ENCODE peak calls at places on chromosomes 11 and 22, in seven cellular contexts. H is kidney, V is Peyer's patch, C is colonic mucosa, F is right lobe of liver, U is lung, Y is PC-9. T is an unnamed sample. For H3K9me3, the result is how much of the 10 kb centered on the place peaks cover.

GRCh38 chr11:2748061-2748813 is 48.4 kb upstream of the KCNQ1OT1 start:
- DNase-seq in H (peak), V (no peak), C (no peak), F (no peak), U (no peak), Y (no peak), T (no peak)

GRCh38 chr11:115653926-115654325 is 149.7 kb upstream of the CADM1 start:
- DNase-seq in H (no peak), V (no peak), C (peak), F (no peak), U (no peak), Y (no peak), T (no peak)

GRCh38 chr11:94193288-94193687 is 64.6 kb downstream of the PANX1 start:
- DNase-seq in H (no peak), V (no peak), C (no peak), F (no peak), U (no peak), Y (peak), T (no peak)

GRCh38 chr22:41876275-41876674 is 38.6 kb downstream of the SHISA8 start:
- DNase-seq in H (no peak), V (no peak), C (no peak), F (no peak), U (no peak), Y (no peak), T (no peak)

GRCh38 chr11:108624196-108624925 is 30.8 kb upstream of the EXPH5 start:
- DNase-seq in H (no peak), V (no peak), C (peak), F (no peak), U (no peak), Y (no peak), T (no peak)

GRCh38 chr22:25176175-25176574 is 23.5 kb upstream of the CRYBB3 start:
- DNase-seq in H (no peak), V (no peak), C (no peak), F (no peak), U (no peak), Y (no peak), T (no peak)

GRCh38 chr11:32154275-32154674 is 63.4 kb downstream of the RCN1 start:
- DNase-seq in H (no peak), V (no peak), C (no peak), F (no peak), U (no peak), Y (no peak), T (no peak)

GRCh38 chr11:2911088-2912037 is 17.9 kb downstream of the PHLDA2 start:
- DNase-seq in H (no peak), V (peak), C (no peak), F (no peak), U (no peak), Y (peak), T (no peak)

GRCh38 chr11:16857186-16857585 is 118.7 kb downstream of the C11orf58 start:
- DNase-seq in H (no peak), V (no peak), C (no peak), F (no peak), U (no peak), Y (no peak), T (no peak)

GRCh38 chr11:7665473-7666291 is 7.6 kb downstream of the CYB5R2 start:
- DNase-seq in H (peak), V (peak), C (peak), F (peak), U (peak), Y (peak), T (peak)

GRCh38 chr11:93741882-93742226 is 382 bp downstream of the C11orf54 start:
- DNase-seq in H (no peak), V (no peak), C (peak), F (peak), U (peak), Y (peak), T (no peak)

GRCh38 chr11:45885274-45885920 is at the start of gene MAPK8IP1:
- DNase-seq in H (peak), V (peak), C (peak), F (peak), U (peak), Y (peak), T (peak)

GRCh38 chr11:6841694-6842093 is 3.8 kb upstream of the OR10A5 start:
- DNase-seq in H (no peak), V (no peak), C (no peak), F (no peak), U (no peak), Y (no peak), T (no peak)

GRCh38 chr11:120336641-120337132 is 474 bp downstream of the ARHGEF12 start:
- DNase-seq in H (no peak), V (no peak), C (peak), F (peak), U (peak), Y (no peak), T (peak)

GRCh38 chr22:46803031-46803880 is 40.8 kb downstream of the TBC1D22A start:
- DNase-seq in H (peak), V (peak), C (peak), F (peak), U (peak), Y (peak), T (peak)

GRCh38 chr11:69220581-69221051 is 64.9 kb downstream of the SMIM38 start:
- DNase-seq in H (no peak), V (no peak), C (no peak), F (peak), U (no peak), Y (no peak), T (no peak)

GRCh38 chr11:1736447-1736992 is 13.9 kb downstream of the IFITM10 start:
- DNase-seq in H (no peak), V (no peak), C (no peak), F (no peak), U (no peak), Y (no peak), T (no peak)

GRCh38 chr11:44112083-44112865 is 16.8 kb downstream of the EXT2 start:
- DNase-seq in H (no peak), V (no peak), C (no peak), F (no peak), U (no peak), Y (no peak), T (no peak)

GRCh38 chr22:27820896-27821866 is 19.6 kb upstream of the MN1 start:
- DNase-seq in H (no peak), V (no peak), C (no peak), F (no peak), U (no peak), Y (no peak), T (no peak)

GRCh38 chr11:123360267-123360936 is 69.7 kb upstream of the GRAMD1B start:
- DNase-seq in H (no peak), V (no peak), C (no peak), F (no peak), U (no peak), Y (no peak), T (no peak)

GRCh38 chr22:45218974-45219373 is 21.7 kb downstream of the KIAA0930 start:
- DNase-seq in H (no peak), V (no peak), C (no peak), F (no peak), U (no peak), Y (no peak), T (peak)

GRCh38 chr22:49328076-49328475 is 499.6 kb downstream of the BRD1 start:
- DNase-seq in H (peak), V (no peak), C (no peak), F (no peak), U (no peak), Y (no peak), T (no peak)
- H3K9me3 ChIP-seq in H (under half), V (under half), C (under half), F (under half), U (under half), Y (under half), T (under half)

GRCh38 chr22:48091656-48092223 is 1329.3 kb downstream of the TBC1D22A start:
- DNase-seq in H (no peak), V (no peak), C (no peak), F (peak), U (no peak), Y (no peak), T (no peak)

GRCh38 chr22:48089601-48090331 is 1327.3 kb downstream of the TBC1D22A start:
- DNase-seq in H (peak), V (peak), C (peak), F (peak), U (no peak), Y (no peak), T (no peak)

GRCh38 chr22:48091060-48091650 is 1328.7 kb downstream of the TBC1D22A start:
- DNase-seq in H (no peak), V (peak), C (no peak), F (peak), U (no peak), Y (no peak), T (no peak)

GRCh38 chr22:48088926-48089536 is 1326.6 kb downstream of the TBC1D22A start:
- DNase-seq in H (no peak), V (no peak), C (no peak), F (peak), U (no peak), Y (no peak), T (no peak)

GRCh38 chr22:48090332-48090672 is 1327.9 kb downstream of the TBC1D22A start:
- DNase-seq in H (no peak), V (peak), C (no peak), F (no peak), U (no peak), Y (no peak), T (no peak)
- H3K4me3 ChIP-seq in H (peak), V (no peak), C (no peak), F (no peak), U (no peak), Y (no peak), T (peak)

GRCh38 chr11:124643042-124643604 is 20.5 kb downstream of the TBRG1 start:
- DNase-seq in H (no peak), V (no peak), C (no peak), F (no peak), U (no peak), Y (no peak), T (no peak)
- H3K9me3 ChIP-seq in H (under half), V (under half), C (under half), F (under half), U (under half), Y (under half), T (under half)

GRCh38 chr11:64038500-64038899 is 2.8 kb downstream of the FLRT1 start:
- DNase-seq in H (no peak), V (no peak), C (no peak), F (no peak), U (no peak), Y (no peak), T (no peak)

GRCh38 chr11:64035581-64035980 is at the start of gene FLRT1:
- DNase-seq in H (no peak), V (no peak), C (no peak), F (no peak), U (no peak), Y (no peak), T (no peak)

GRCh38 chr11:64039012-64039665 is 3.4 kb downstream of the FLRT1 start:
- DNase-seq in H (no peak), V (no peak), C (no peak), F (no peak), U (no peak), Y (no peak), T (no peak)

GRCh38 chr11:64036081-64037026 is 623 bp downstream of the FLRT1 start:
- DNase-seq in H (no peak), V (no peak), C (no peak), F (no peak), U (no peak), Y (no peak), T (no peak)

GRCh38 chr11:64037027-64037633 is 1.4 kb downstream of the FLRT1 start:
- DNase-seq in H (no peak), V (no peak), C (no peak), F (no peak), U (no peak), Y (no peak), T (no peak)
- H3K4me3 ChIP-seq in H (peak), V (no peak), C (peak), F (no peak), U (no peak), Y (no peak), T (no peak)

GRCh38 chr11:76648061-76648460 is 22.5 kb downstream of the LRRC32 start:
- DNase-seq in H (no peak), V (peak), C (no peak), F (peak), U (no peak), Y (no peak), T (no peak)

GRCh38 chr11:76646882-76647534 is 23.5 kb downstream of the LRRC32 start:
- DNase-seq in H (no peak), V (no peak), C (no peak), F (no peak), U (no peak), Y (no peak), T (no peak)

GRCh38 chr11:76649964-76650363 is 20.6 kb downstream of the LRRC32 start:
- DNase-seq in H (no peak), V (no peak), C (no peak), F (peak), U (no peak), Y (no peak), T (no peak)

GRCh38 chr11:76652989-76653673 is 17.4 kb downstream of the LRRC32 start:
- DNase-seq in H (peak), V (peak), C (peak), F (peak), U (no peak), Y (no peak), T (no peak)

DNA sequence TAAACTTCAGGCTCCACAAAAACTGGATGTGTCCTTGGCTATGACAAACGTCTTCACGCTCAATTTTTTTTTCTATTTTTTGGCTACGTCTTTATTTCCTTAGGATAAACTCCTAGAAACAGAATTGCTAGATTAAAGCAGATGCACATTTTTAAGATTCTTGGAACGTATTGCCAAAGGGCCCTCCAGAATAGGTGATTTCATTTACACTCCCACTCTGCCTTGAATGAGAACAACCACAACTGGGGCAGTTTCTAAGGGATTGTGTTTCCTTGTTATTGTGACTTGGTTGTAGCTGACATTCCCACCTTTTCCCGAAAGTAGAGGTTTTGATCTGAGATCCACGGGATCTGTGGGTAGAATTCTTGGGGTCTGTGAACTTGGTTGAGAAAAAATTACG is 21.6 kb downstream of the LRRC32 start:
- DNase-seq in H (no peak), V (no peak), C (no peak), F (no peak), U (no peak), Y (no peak), T (no peak)
- H3K9me3 ChIP-seq in H (under half), V (under half), C (under half), F (under half), U (under half), Y (under half), T (under half)

GRCh38 chr22:37308385-37309200 is 26.3 kb downstream of the CYTH4 start:
- DNase-seq in H (no peak), V (no peak), C (no peak), F (no peak), U (no peak), Y (no peak), T (no peak)
- H3K4me3 ChIP-seq in H (no peak), V (no peak), C (no peak), F (no peak), U (no peak), Y (no peak), T (no peak)

DNA sequence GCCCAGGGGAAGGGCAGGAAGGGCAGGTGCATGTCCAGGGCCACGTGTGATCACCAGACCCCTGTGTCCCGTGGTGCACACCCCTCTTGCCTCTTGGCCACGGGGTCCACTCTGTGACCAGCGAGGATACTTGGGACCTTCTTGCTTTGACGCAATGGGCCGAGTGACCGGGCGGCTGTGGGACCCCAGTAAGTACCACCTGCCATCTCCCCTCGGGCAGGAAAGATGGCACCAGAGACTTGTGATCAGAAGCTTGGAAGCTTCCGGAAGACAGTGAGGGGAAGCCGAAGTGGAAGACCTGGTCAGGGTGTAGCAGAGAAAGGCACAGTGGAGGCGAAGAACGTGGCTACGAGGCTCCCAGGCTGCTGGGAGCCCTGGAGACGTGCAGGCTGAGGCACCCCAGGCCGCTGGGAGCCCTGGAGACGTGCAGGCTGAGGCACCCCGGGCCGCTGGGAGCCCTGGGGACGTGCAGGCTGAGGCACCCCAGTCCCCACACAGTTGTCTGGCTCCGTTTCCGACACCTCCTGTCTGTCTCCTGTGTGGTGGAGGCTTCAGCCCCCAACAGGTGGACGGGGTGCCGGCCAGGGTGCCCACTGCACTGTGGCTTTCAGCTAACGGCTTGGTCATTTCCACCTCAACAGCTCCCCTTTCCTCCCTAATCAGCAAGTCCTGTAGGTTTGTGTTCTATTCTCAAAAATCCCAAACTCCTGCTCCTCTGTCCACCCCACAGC is 663.5 kb downstream of the BRD1 start:
- DNase-seq in H (no peak), V (peak), C (no peak), F (no peak), U (no peak), Y (no peak), T (no peak)
- H3K9me3 ChIP-seq in H (under half), V (under half), C (under half), F (under half), U (under half), Y (under half), T (under half)